ENCODE peak calls at places on chromosome 18, in five cellular contexts. One of them, this sample, is unnamed.

GRCh38 chr18:8847900-8848299 is 142.5 kb downstream of the MTCL1 start:
- DNase-seq in tibial artery: no peak
- DNase-seq in effector CD4-positive, alpha-beta T cell: no peak
- DNase-seq in Peyer's patch: no peak
- DNase-seq in HFFc6: no peak
- DNase-seq in this sample: no peak

GRCh38 chr18:49460958-49461601 is 635 bp upstream of the DYM start:
- DNase-seq in tibial artery: no peak
- DNase-seq in effector CD4-positive, alpha-beta T cell: no peak
- DNase-seq in Peyer's patch: no peak
- DNase-seq in HFFc6: no peak
- DNase-seq in this sample: peak; percentile 33

GRCh38 chr18:711693-712400 is 583 bp downstream of the ENOSF1 start:
- DNase-seq in tibial artery: peak; percentile 87
- DNase-seq in effector CD4-positive, alpha-beta T cell: peak; percentile 63
- DNase-seq in Peyer's patch: peak; percentile 75
- DNase-seq in HFFc6: peak; percentile 74
- DNase-seq in this sample: peak; percentile 53

GRCh38 chr18:22195052-22195451 is 25.7 kb downstream of the GATA6 start:
- DNase-seq in tibial artery: no peak
- DNase-seq in effector CD4-positive, alpha-beta T cell: no peak
- DNase-seq in Peyer's patch: no peak
- DNase-seq in HFFc6: no peak
- DNase-seq in this sample: no peak

GRCh38 chr18:26471826-26472225 is 76.5 kb downstream of the KCTD1 start:
- DNase-seq in tibial artery: no peak
- DNase-seq in effector CD4-positive, alpha-beta T cell: no peak
- DNase-seq in Peyer's patch: no peak
- DNase-seq in HFFc6: no peak
- DNase-seq in this sample: no peak

GRCh38 chr18:36544036-36544725 is 246.7 kb downstream of the FHOD3 start:
- DNase-seq in tibial artery: peak; percentile 57
- DNase-seq in effector CD4-positive, alpha-beta T cell: no peak
- DNase-seq in Peyer's patch: no peak
- DNase-seq in HFFc6: no peak
- DNase-seq in this sample: peak; percentile 72

GRCh38 chr18:80159713-80160636 is 50.9 kb downstream of the ADNP2 start:
- DNase-seq in tibial artery: no peak
- DNase-seq in effector CD4-positive, alpha-beta T cell: peak; percentile 9
- DNase-seq in Peyer's patch: no peak
- DNase-seq in HFFc6: no peak
- DNase-seq in this sample: no peak

GRCh38 chr18:45664824-45665763 is 49.8 kb downstream of the SLC14A2 start:
- DNase-seq in tibial artery: peak; percentile 80
- DNase-seq in effector CD4-positive, alpha-beta T cell: peak; percentile 50
- DNase-seq in Peyer's patch: no peak
- DNase-seq in HFFc6: peak; percentile 55
- DNase-seq in this sample: peak; percentile 65

GRCh38 chr18:75408554-75409506 is 18.7 kb downstream of the SMIM21 start:
- DNase-seq in tibial artery: no peak
- DNase-seq in effector CD4-positive, alpha-beta T cell: no peak
- DNase-seq in Peyer's patch: no peak
- DNase-seq in HFFc6: peak; percentile 99
- DNase-seq in this sample: peak; percentile 96

GRCh38 chr18:34224423-34225217 is at the start of gene NOL4:
- DNase-seq in tibial artery: no peak
- DNase-seq in effector CD4-positive, alpha-beta T cell: no peak
- DNase-seq in Peyer's patch: no peak
- DNase-seq in HFFc6: no peak
- DNase-seq in this sample: peak; percentile 97

GRCh38 chr18:68417826-68418225 is 297.1 kb downstream of the TMX3 start:
- DNase-seq in tibial artery: no peak
- DNase-seq in effector CD4-positive, alpha-beta T cell: no peak
- DNase-seq in Peyer's patch: no peak
- DNase-seq in HFFc6: peak; percentile 41
- DNase-seq in this sample: peak; percentile 39

GRCh38 chr18:79936641-79937040 is 14.8 kb downstream of the SLC66A2 start:
- DNase-seq in tibial artery: peak; percentile 12
- DNase-seq in effector CD4-positive, alpha-beta T cell: no peak
- DNase-seq in Peyer's patch: peak; percentile 21
- DNase-seq in HFFc6: no peak
- DNase-seq in this sample: no peak

GRCh38 chr18:48798334-48799197 is 152.2 kb downstream of the SMAD7 start:
- DNase-seq in tibial artery: peak; percentile 20
- DNase-seq in effector CD4-positive, alpha-beta T cell: no peak
- DNase-seq in Peyer's patch: peak; percentile 25
- DNase-seq in HFFc6: no peak
- DNase-seq in this sample: no peak

GRCh38 chr18:23231340-23232021 is 96.2 kb downstream of the CABLES1 start:
- DNase-seq in tibial artery: peak; percentile 91
- DNase-seq in effector CD4-positive, alpha-beta T cell: peak; percentile 53
- DNase-seq in Peyer's patch: no peak
- DNase-seq in HFFc6: peak; percentile 85
- DNase-seq in this sample: no peak

GRCh38 chr18:8385400-8385799 is 223.8 kb upstream of the RAB12 start:
- DNase-seq in tibial artery: no peak
- DNase-seq in effector CD4-positive, alpha-beta T cell: no peak
- DNase-seq in Peyer's patch: no peak
- DNase-seq in HFFc6: no peak
- DNase-seq in this sample: no peak

GRCh38 chr18:8661754-8662573 is 43.4 kb upstream of the MTCL1 start:
- DNase-seq in tibial artery: no peak
- DNase-seq in effector CD4-positive, alpha-beta T cell: no peak
- DNase-seq in Peyer's patch: no peak
- DNase-seq in HFFc6: no peak
- DNase-seq in this sample: peak; percentile 98

GRCh38 chr18:23964282-23965238 is 50.0 kb upstream of the TTC39C start:
- DNase-seq in tibial artery: no peak
- DNase-seq in effector CD4-positive, alpha-beta T cell: peak; percentile 27
- DNase-seq in Peyer's patch: no peak
- DNase-seq in HFFc6: no peak
- DNase-seq in this sample: no peak

GRCh38 chr18:48215876-48216638 is 193.1 kb downstream of the ZBTB7C start:
- DNase-seq in tibial artery: no peak
- DNase-seq in effector CD4-positive, alpha-beta T cell: no peak
- DNase-seq in Peyer's patch: no peak
- DNase-seq in HFFc6: no peak
- DNase-seq in this sample: peak; percentile 53

GRCh38 chr18:13260114-13260926 is 41.8 kb downstream of the LDLRAD4 start:
- DNase-seq in tibial artery: peak; percentile 60
- DNase-seq in effector CD4-positive, alpha-beta T cell: no peak
- DNase-seq in Peyer's patch: no peak
- DNase-seq in HFFc6: no peak
- DNase-seq in this sample: no peak

GRCh38 chr18:11419336-11419735 is 190.1 kb upstream of the SLC35G4 start:
- DNase-seq in tibial artery: no peak
- DNase-seq in effector CD4-positive, alpha-beta T cell: no peak
- DNase-seq in Peyer's patch: no peak
- DNase-seq in HFFc6: no peak
- DNase-seq in this sample: no peak

This sample was measured in NCI-H345.